ENCODE peak calls at places on chromosomes 3 and 15, in seven cellular contexts. S, F, Z, X, T, E and J are unnamed samples.

GRCh38 chr15:77739591-77740378 is 107.1 kb upstream of the LINGO1 start:
- DNase-seq in S (no peak), X (no peak), T (no peak), E (peak), Z (no peak), F (no peak), J (no peak)

GRCh38 chr3:105505167-105505566 is 138.5 kb downstream of the ALCAM start:
- DNase-seq in F (no peak), Z (no peak), T (no peak), E (no peak), X (no peak), S (no peak), J (no peak)

GRCh38 chr15:73568881-73569280 is 64.3 kb downstream of the NPTN start:
- DNase-seq in E (no peak), T (no peak), F (no peak), Z (no peak), S (no peak), X (no peak), J (no peak)

GRCh38 chr3:112351823-112352222 is 18.9 kb downstream of the CD200 start:
- DNase-seq in Z (no peak), E (no peak), T (no peak), F (no peak), S (no peak), X (peak), J (no peak)

GRCh38 chr15:58771621-58772235 is 626 bp downstream of the MINDY2 start:
- DNase-seq in T (peak), F (no peak), Z (peak), S (no peak), X (no peak), E (peak), J (no peak)

GRCh38 chr15:55737373-55737772 is 5.6 kb downstream of the PRTG start:
- DNase-seq in Z (no peak), X (peak), E (peak), T (peak), S (no peak), F (no peak), J (no peak)

GRCh38 chr3:32856355-32856889 is 38.6 kb downstream of the TRIM71 start:
- DNase-seq in Z (no peak), E (no peak), F (no peak), S (no peak), T (no peak), X (peak), J (no peak)

GRCh38 chr15:73598540-73599195 is 34.5 kb downstream of the NPTN start:
- DNase-seq in E (no peak), X (peak), T (no peak), S (no peak), Z (no peak), F (no peak), J (no peak)

GRCh38 chr3:29668233-29668632 is 387.4 kb downstream of the RBMS3 start:
- DNase-seq in T (no peak), F (no peak), E (no peak), S (no peak), X (no peak), Z (no peak), J (no peak)

GRCh38 chr3:117958027-117958426 is 1076.6 kb downstream of the IGSF11 start:
- DNase-seq in Z (no peak), X (no peak), F (no peak), E (no peak), T (no peak), S (no peak), J (no peak)

GRCh38 chr15:35907507-35907906 is 361.5 kb upstream of the DPH6 start:
- DNase-seq in E (no peak), T (no peak), Z (no peak), F (no peak), S (no peak), X (peak), J (no peak)

GRCh38 chr3:20066848-20067617 is 26.8 kb downstream of the KAT2B start:
- DNase-seq in T (no peak), Z (no peak), X (no peak), F (no peak), S (no peak), E (no peak), J (no peak)

GRCh38 chr3:181274025-181274424 is 284.5 kb upstream of the DNAJC19 start:
- DNase-seq in Z (no peak), T (no peak), X (no peak), S (no peak), E (no peak), F (no peak), J (no peak)

GRCh38 chr3:112709929-112710328 is 69.0 kb upstream of the CCDC80 start:
- DNase-seq in E (no peak), F (no peak), Z (no peak), X (no peak), S (no peak), T (no peak), J (no peak)

GRCh38 chr3:18425641-18426403 is 683 bp upstream of the SATB1 start:
- DNase-seq in T (peak), E (peak), X (no peak), S (no peak), Z (no peak), F (peak), J (no peak)

GRCh38 chr3:30548605-30549004 is 57.8 kb upstream of the TGFBR2 start:
- DNase-seq in T (peak), F (peak), X (peak), S (no peak), E (no peak), Z (no peak), J (no peak)

GRCh38 chr3:112688085-112688769 is 47.3 kb upstream of the CCDC80 start:
- DNase-seq in E (no peak), F (no peak), Z (no peak), X (no peak), S (no peak), T (no peak), J (no peak)

GRCh38 chr15:89395996-89396395 is 61.4 kb upstream of the POLG start:
- DNase-seq in T (no peak), Z (no peak), E (no peak), F (no peak), S (no peak), X (no peak), J (no peak)

GRCh38 chr3:82654708-82655107 is 893.3 kb upstream of the GBE1 start:
- DNase-seq in S (no peak), T (peak), Z (no peak), X (peak), F (no peak), E (no peak), J (no peak)

GRCh38 chr3:49707113-49707480 is 12.4 kb downstream of the AMIGO3 start:
- DNase-seq in T (no peak), S (no peak), E (no peak), X (no peak), Z (no peak), F (no peak), J (no peak)

GRCh38 chr15:63870043-63870394 is 36.3 kb upstream of the HERC1 start:
- DNase-seq in E (no peak), S (no peak), T (no peak), X (no peak), F (no peak), Z (peak), J (no peak)

GRCh38 chr3:127710473-127710941 is 37.8 kb downstream of the ABTB1 start:
- DNase-seq in F (no peak), E (no peak), Z (no peak), X (no peak), T (no peak), S (no peak), J (no peak)

GRCh38 chr3:160008979-160009378 is 20.3 kb downstream of the IL12A start:
- DNase-seq in E (no peak), Z (no peak), F (no peak), S (no peak), T (peak), X (no peak), J (no peak)

GRCh38 chr15:101288905-101289513 is 6.0 kb downstream of the SNRPA1 start:
- DNase-seq in T (peak), E (peak), Z (peak), S (no peak), X (peak), F (no peak), J (no peak)

GRCh38 chr3:81743096-81744025 is 18.1 kb downstream of the GBE1 start:
- DNase-seq in F (no peak), X (peak), T (peak), Z (no peak), E (no peak), S (no peak), J (no peak)

GRCh38 chr3:64691051-64691450 is 3.3 kb upstream of the ADAMTS9 start:
- DNase-seq in T (peak), E (no peak), S (no peak), F (no peak), Z (no peak), X (peak), J (no peak)

GRCh38 chr3:40847571-40847992 is 322.8 kb downstream of the ZNF621 start:
- DNase-seq in Z (no peak), E (peak), S (no peak), F (no peak), X (peak), T (peak), J (no peak)

GRCh38 chr3:120820748-120821147 is 78.2 kb downstream of the GTF2E1 start:
- DNase-seq in E (no peak), Z (no peak), S (no peak), F (no peak), X (no peak), T (no peak), J (no peak)

GRCh38 chr3:66561374-66561773 is 60.6 kb upstream of the LRIG1 start:
- DNase-seq in X (no peak), S (no peak), T (no peak), E (no peak), Z (no peak), F (no peak), J (no peak)

GRCh38 chr15:83092309-83092976 is 15.0 kb upstream of the TM6SF1 start:
- DNase-seq in E (no peak), S (no peak), Z (peak), F (no peak), X (peak), T (no peak), J (peak)

GRCh38 chr3:24156466-24156865 is 211.4 kb downstream of the NR1D2 start:
- DNase-seq in F (no peak), T (peak), S (no peak), Z (no peak), X (peak), E (no peak), J (no peak)

GRCh38 chr3:124444075-124444474 is 286.2 kb upstream of the UMPS start:
- DNase-seq in S (no peak), Z (no peak), E (no peak), F (no peak), X (no peak), T (no peak), J (no peak)

GRCh38 chr15:84826369-84826823 is 9.2 kb downstream of the ALPK3 start:
- DNase-seq in X (peak), Z (peak), E (peak), F (no peak), S (no peak), T (peak), J (no peak)

GRCh38 chr3:158552124-158552523 is 18.9 kb upstream of the MLF1 start:
- DNase-seq in Z (no peak), S (no peak), X (no peak), T (no peak), E (no peak), F (no peak), J (no peak)

GRCh38 chr15:64004582-64004981 is 41.7 kb downstream of the DAPK2 start:
- DNase-seq in X (peak), F (no peak), E (no peak), Z (no peak), T (peak), S (no peak), J (no peak)

GRCh38 chr15:84750583-84751092 is 2.2 kb downstream of the ZNF592 start:
- DNase-seq in Z (peak), X (no peak), S (no peak), T (peak), E (peak), F (no peak), J (no peak)

GRCh38 chr3:17954801-17955200 is 212.4 kb upstream of the TBC1D5 start:
- DNase-seq in T (peak), E (peak), S (no peak), F (no peak), Z (no peak), X (no peak), J (no peak)

GRCh38 chr3:128804017-128804816 is 75.2 kb upstream of the ACAD9 start:
- DNase-seq in E (no peak), T (peak), X (peak), F (peak), Z (peak), S (no peak), J (peak)